ENCODE peak calls at places on chromosome 22, in nine cellular contexts. Q is thoracic aorta; F is right cardiac atrium; I is mucosa of descending colon; U is heart left ventricle; J is Panc1; B is CD8-positive, alpha-beta T cell; Z is left lung; L is lower lobe of right lung. G is an unnamed sample.
A peak's percentile ranks its signal among the peaks of the same experiment; 100 is the strongest.

GRCh38 chr22:41910050-41910598 is 4.8 kb downstream of the SHISA8 start:
- ATAC-seq in J (no peak), F (peak; percentile 20), Q (no peak), Z (peak; percentile 20), B (peak; percentile 4), I (peak; percentile 31), L (peak; percentile 7), U (peak; percentile 23), G (peak; percentile 20)

GRCh38 chr22:24434472-24435322 is 7.3 kb downstream of the ADORA2A start:
- ATAC-seq in B (peak; percentile 80), I (peak; percentile 73), F (peak; percentile 21), U (peak; percentile 3), Q (no peak), L (peak; percentile 66), Z (peak; percentile 28), J (no peak), G (peak; percentile 17)

GRCh38 chr22:21917206-21917958 is 35.3 kb downstream of the PPM1F start:
- ATAC-seq in U (peak; percentile 48), Q (no peak), B (no peak), Z (peak; percentile 66), F (peak; percentile 20), I (no peak), J (no peak), L (no peak), G (peak; percentile 45)

GRCh38 chr22:47203554-47203991 is 441.1 kb downstream of the TBC1D22A start:
- ATAC-seq in J (no peak), F (no peak), I (no peak), U (no peak), L (no peak), Z (no peak), B (no peak), Q (no peak), G (no peak)

GRCh38 chr22:20218981-20219380 is 49.1 kb downstream of the RTN4R start:
- ATAC-seq in I (no peak), Z (no peak), U (no peak), Q (no peak), F (no peak), J (no peak), L (no peak), B (no peak), G (no peak)

GRCh38 chr22:47175151-47175760 is 412.8 kb downstream of the TBC1D22A start:
- ATAC-seq in F (peak; percentile 63), Z (peak; percentile 54), B (no peak), I (peak; percentile 6), Q (no peak), U (peak; percentile 39), L (peak; percentile 22), J (no peak), G (peak; percentile 34)

GRCh38 chr22:47540011-47540410 is 777.6 kb downstream of the TBC1D22A start:
- ATAC-seq in J (no peak), Q (no peak), B (no peak), Z (no peak), U (no peak), F (no peak), L (no peak), I (no peak), G (no peak)

GRCh38 chr22:31654408-31654807 is 7.6 kb downstream of the PISD start:
- ATAC-seq in L (no peak), Z (no peak), J (no peak), U (no peak), F (no peak), Q (no peak), I (peak; percentile 35), B (no peak), G (no peak)

GRCh38 chr22:33481550-33481949 is 423.4 kb upstream of the SYN3 start:
- ATAC-seq in L (no peak), I (no peak), J (no peak), Q (no peak), U (no peak), Z (no peak), F (no peak), B (no peak), G (no peak)

GRCh38 chr22:50105529-50106100 is 15.8 kb downstream of the MOV10L1 start:
- ATAC-seq in L (peak; percentile 39), F (no peak), J (no peak), U (no peak), Z (peak; percentile 64), Q (no peak), I (no peak), B (no peak), G (no peak)

GRCh38 chr22:41106122-41106968 is 14.0 kb downstream of the EP300 start:
- ATAC-seq in L (peak; percentile 79), B (peak; percentile 40), J (no peak), U (no peak), Z (peak; percentile 84), Q (no peak), I (no peak), F (peak; percentile 52), G (no peak)

GRCh38 chr22:37479196-37479595 is 7.0 kb downstream of the MFNG start:
- ATAC-seq in F (no peak), I (no peak), L (no peak), Q (no peak), J (no peak), U (no peak), Z (no peak), B (no peak), G (no peak)
- H3K4me3 ChIP-seq in F (no peak overlapping the region), I (no peak overlapping the region), L (no peak overlapping the region), Q (no peak overlapping the region), J (no peak overlapping the region), U (no peak overlapping the region), Z (no peak overlapping the region), B (no peak overlapping the region), G (no peak overlapping the region)

DNA sequence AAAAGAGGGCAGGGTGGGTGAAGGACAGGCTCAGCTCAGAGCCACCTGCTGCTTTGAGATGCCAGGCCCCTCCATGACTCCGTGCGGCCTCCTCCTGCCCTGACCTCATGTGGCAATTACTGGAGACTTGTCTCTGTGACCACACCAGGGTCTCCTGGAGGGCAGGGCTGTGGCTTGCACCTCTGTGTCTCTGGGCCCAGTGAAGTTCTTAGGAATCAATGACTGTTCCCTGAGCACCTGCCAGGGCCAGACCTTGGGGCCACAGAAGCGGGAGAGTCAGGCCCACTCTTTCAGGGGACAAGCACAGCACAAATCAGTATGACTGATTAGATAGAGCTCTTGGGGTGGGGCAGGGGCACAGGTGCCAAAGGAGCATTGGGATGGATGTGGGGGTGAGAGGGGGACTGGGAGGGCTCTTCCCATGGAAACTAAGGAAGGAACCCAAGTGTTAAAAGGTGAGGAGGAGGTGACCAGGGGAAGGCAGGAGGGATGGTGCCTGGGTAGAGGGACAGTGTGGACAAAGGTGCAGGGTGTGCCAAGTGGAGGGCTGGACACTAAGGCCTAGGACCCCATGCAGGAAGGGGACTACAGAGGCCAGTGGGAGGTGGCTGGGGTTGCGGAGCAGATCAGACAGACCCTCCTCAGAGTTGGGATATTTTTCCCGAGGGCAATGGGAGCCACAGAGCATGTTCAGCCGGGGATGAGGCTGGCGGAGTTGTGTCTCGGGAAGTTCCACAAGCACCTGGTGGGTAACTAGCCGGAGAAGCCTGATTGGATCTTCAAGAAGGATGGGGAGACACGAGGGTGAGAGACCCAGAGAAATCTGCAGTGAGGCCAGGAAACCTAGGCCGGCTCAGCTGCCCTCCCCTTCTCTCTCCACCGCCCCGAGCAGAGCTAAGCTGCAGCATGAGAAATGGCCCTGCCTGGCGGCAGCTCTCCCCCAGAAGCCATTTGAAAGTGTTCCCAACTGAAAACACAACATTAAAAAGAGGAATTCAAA is 77.5 kb upstream of the SHISAL1 start:
- ATAC-seq in J (no peak), Z (no peak), Q (no peak), U (no peak), I (no peak), B (no peak), L (no peak), F (no peak), G (no peak)
- H3K4me3 ChIP-seq in J (no peak overlapping the region), Z (no peak overlapping the region), Q (no peak overlapping the region), U (no peak overlapping the region), I (no peak overlapping the region), B (no peak overlapping the region), L (no peak overlapping the region), F (no peak overlapping the region), G (no peak overlapping the region)

GRCh38 chr22:35973388-35973787 is 55.2 kb downstream of the RBFOX2 start:
- ATAC-seq in I (no peak), J (no peak), L (no peak), Z (no peak), F (peak; percentile 68), U (no peak), Q (no peak), B (no peak), G (no peak)

GRCh38 chr22:35977136-35977535 is 51.5 kb downstream of the RBFOX2 start:
- ATAC-seq in U (no peak), Z (peak; percentile 68), L (peak; percentile 69), F (no peak), J (no peak), I (no peak), Q (no peak), B (no peak), G (no peak)

GRCh38 chr22:35971418-35972119 is 57.1 kb downstream of the RBFOX2 start:
- ATAC-seq in J (no peak), I (no peak), F (no peak), B (no peak), U (peak; percentile 62), Z (peak; percentile 31), Q (no peak), L (no peak), G (no peak)

GRCh38 chr22:35970601-35971417 is 57.8 kb downstream of the RBFOX2 start:
- ATAC-seq in I (no peak), Z (no peak), U (no peak), L (no peak), J (no peak), Q (no peak), F (no peak), B (no peak), G (no peak)

DNA sequence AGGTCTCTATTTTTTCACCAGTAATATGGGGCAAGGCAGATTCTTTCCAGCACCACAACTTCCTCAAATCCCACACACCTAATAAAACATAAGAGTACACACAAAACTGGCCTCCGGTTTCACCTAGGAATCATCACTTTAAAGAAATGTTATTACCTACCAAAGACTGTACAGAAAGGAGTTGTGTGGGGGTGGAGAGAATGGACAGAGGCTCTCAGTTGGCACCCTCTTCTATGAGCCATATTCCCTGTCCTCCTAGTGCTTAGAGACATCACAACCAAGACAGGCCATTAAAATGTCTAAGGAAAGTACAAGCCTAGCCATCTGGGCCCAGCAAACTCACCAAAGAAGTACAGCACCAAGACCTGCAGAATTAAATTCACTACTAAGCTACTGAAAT is 56.1 kb downstream of the RBFOX2 start:
- ATAC-seq in U (no peak), Z (no peak), Q (no peak), I (no peak), F (no peak), J (no peak), B (no peak), L (no peak), G (no peak)
- H3K4me3 ChIP-seq in U (no peak overlapping the region), Z (no peak overlapping the region), Q (no peak overlapping the region), I (no peak overlapping the region), F (no peak overlapping the region), J (no peak overlapping the region), B (no peak overlapping the region), L (no peak overlapping the region), G (no peak overlapping the region)

DNA sequence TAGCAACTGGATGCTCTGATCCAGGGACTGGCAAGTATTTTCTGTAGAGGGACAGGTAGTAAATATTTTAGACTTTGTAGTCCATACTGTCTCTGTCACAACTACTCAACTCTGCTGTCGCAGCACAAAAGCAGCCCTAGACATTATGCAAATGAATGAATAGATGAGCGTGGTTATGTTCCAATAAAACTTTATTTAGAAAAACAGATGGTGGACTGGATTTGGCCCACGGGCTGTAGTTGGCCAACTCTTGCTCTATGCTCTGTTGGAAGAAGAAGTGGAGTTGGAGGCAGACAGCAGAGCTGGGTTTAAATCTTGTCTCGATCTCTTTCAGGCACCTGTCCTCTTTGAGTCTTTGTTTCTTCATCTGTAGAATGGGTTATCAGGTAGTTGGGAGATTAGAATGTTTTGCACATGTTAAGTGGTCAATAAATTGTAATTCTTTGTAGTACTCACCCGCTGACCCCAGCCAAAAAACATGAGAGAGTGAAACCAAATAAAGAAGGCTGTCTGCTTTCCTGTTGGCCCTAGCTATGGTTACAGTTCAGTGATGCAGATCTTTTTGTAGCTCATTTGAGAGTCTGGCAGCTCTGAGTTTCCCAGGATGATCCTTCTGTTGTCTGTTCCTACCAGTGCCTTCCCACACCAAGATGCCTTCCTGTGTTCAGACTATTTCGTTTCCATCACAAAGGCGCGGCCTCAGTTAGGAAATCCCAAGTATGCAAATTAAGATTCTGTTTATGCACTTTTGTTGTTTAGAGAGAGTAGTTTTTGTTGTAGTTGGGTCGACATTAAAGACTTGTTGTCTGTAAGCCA is 198.1 kb upstream of the SEZ6L start:
- ATAC-seq in B (no peak), J (no peak), L (no peak), U (no peak), Q (no peak), F (no peak), Z (no peak), I (no peak), G (no peak)
- H3K4me3 ChIP-seq in B (no peak overlapping the region), J (no peak overlapping the region), L (no peak overlapping the region), U (no peak overlapping the region), Q (no peak overlapping the region), F (no peak overlapping the region), Z (no peak overlapping the region), I (no peak overlapping the region), G (no peak overlapping the region)